ENCODE peak calls at places on chromosomes 4 and X, in ten cellular contexts. One of them, this sample, is unnamed.
A peak's percentile ranks its signal among the peaks of the same experiment; 100 is the strongest.

GRCh38 chrX:13360146-13360545 is 40.3 kb upstream of the ATXN3L start:
- DNase-seq in PC-3: no peak
- DNase-seq in CD4-positive, alpha-beta memory T cell: no peak
- DNase-seq in cardiac fibroblast: no peak
- DNase-seq in coronary artery: no peak
- DNase-seq in NB4: no peak
- DNase-seq in AG10803: no peak
- DNase-seq in adipocyte: no peak
- DNase-seq in HFF-Myc: no peak
- DNase-seq in endodermal cell: no peak
- DNase-seq in this sample: no peak

GRCh38 chrX:69130448-69130847 is 34.8 kb downstream of the PJA1 start:
- DNase-seq in PC-3: no peak
- DNase-seq in CD4-positive, alpha-beta memory T cell: no peak
- DNase-seq in cardiac fibroblast: no peak
- DNase-seq in coronary artery: no peak
- DNase-seq in NB4: no peak
- DNase-seq in AG10803: no peak
- DNase-seq in adipocyte: no peak
- DNase-seq in HFF-Myc: no peak
- DNase-seq in endodermal cell: no peak
- DNase-seq in this sample: no peak

GRCh38 chr4:74055096-74055495 is 16.6 kb upstream of the CXCL3 start:
- DNase-seq in PC-3: peak; percentile 28
- DNase-seq in CD4-positive, alpha-beta memory T cell: no peak
- DNase-seq in cardiac fibroblast: no peak
- DNase-seq in coronary artery: no peak
- DNase-seq in NB4: no peak
- DNase-seq in AG10803: no peak
- DNase-seq in adipocyte: no peak
- DNase-seq in HFF-Myc: no peak
- DNase-seq in endodermal cell: no peak
- DNase-seq in this sample: no peak

GRCh38 chr4:23297327-23297726 is 592.5 kb downstream of the PPARGC1A start:
- DNase-seq in PC-3: peak; percentile 20
- DNase-seq in CD4-positive, alpha-beta memory T cell: no peak
- DNase-seq in cardiac fibroblast: no peak
- DNase-seq in coronary artery: no peak
- DNase-seq in NB4: peak; percentile 19
- DNase-seq in AG10803: no peak
- DNase-seq in adipocyte: no peak
- DNase-seq in HFF-Myc: no peak
- DNase-seq in endodermal cell: peak; percentile 51
- DNase-seq in this sample: no peak

GRCh38 chr4:15888515-15888914 is 50.0 kb downstream of the FGFBP1 start:
- DNase-seq in PC-3: no peak
- DNase-seq in CD4-positive, alpha-beta memory T cell: no peak
- DNase-seq in cardiac fibroblast: no peak
- DNase-seq in coronary artery: no peak
- DNase-seq in NB4: peak; percentile 70
- DNase-seq in AG10803: no peak
- DNase-seq in adipocyte: no peak
- DNase-seq in HFF-Myc: no peak
- DNase-seq in endodermal cell: no peak
- DNase-seq in this sample: no peak

GRCh38 chrX:154411981-154412340 is 622 bp downstream of the TAFAZZIN start:
- DNase-seq in PC-3: peak; percentile 58
- DNase-seq in CD4-positive, alpha-beta memory T cell: peak; percentile 41
- DNase-seq in cardiac fibroblast: peak; percentile 52
- DNase-seq in coronary artery: no peak
- DNase-seq in NB4: peak; percentile 71
- DNase-seq in AG10803: peak; percentile 28
- DNase-seq in adipocyte: peak; percentile 54
- DNase-seq in HFF-Myc: no peak
- DNase-seq in endodermal cell: peak; percentile 87
- DNase-seq in this sample: no peak

GRCh38 chr4:147250062-147250461 is 230.8 kb upstream of the EDNRA start:
- DNase-seq in PC-3: no peak
- DNase-seq in CD4-positive, alpha-beta memory T cell: no peak
- DNase-seq in cardiac fibroblast: no peak
- DNase-seq in coronary artery: no peak
- DNase-seq in NB4: no peak
- DNase-seq in AG10803: no peak
- DNase-seq in adipocyte: no peak
- DNase-seq in HFF-Myc: no peak
- DNase-seq in endodermal cell: no peak
- DNase-seq in this sample: no peak

GRCh38 chrX:298993-299392 is 17.8 kb downstream of the PLCXD1 start:
- DNase-seq in PC-3: no peak
- DNase-seq in CD4-positive, alpha-beta memory T cell: no peak
- DNase-seq in cardiac fibroblast: no peak
- DNase-seq in coronary artery: no peak
- DNase-seq in NB4: no peak
- DNase-seq in AG10803: no peak
- DNase-seq in adipocyte: no peak
- DNase-seq in HFF-Myc: no peak
- DNase-seq in endodermal cell: no peak
- DNase-seq in this sample: no peak

GRCh38 chr4:77393981-77394380 is 211.6 kb upstream of the CXCL13 start:
- DNase-seq in PC-3: no peak
- DNase-seq in CD4-positive, alpha-beta memory T cell: no peak
- DNase-seq in cardiac fibroblast: no peak
- DNase-seq in coronary artery: no peak
- DNase-seq in NB4: no peak
- DNase-seq in AG10803: no peak
- DNase-seq in adipocyte: no peak
- DNase-seq in HFF-Myc: no peak
- DNase-seq in endodermal cell: no peak
- DNase-seq in this sample: no peak

GRCh38 chr4:101977096-101977495 is 186.6 kb downstream of the BANK1 start:
- DNase-seq in PC-3: peak; percentile 93
- DNase-seq in CD4-positive, alpha-beta memory T cell: no peak
- DNase-seq in cardiac fibroblast: peak; percentile 98
- DNase-seq in coronary artery: no peak
- DNase-seq in NB4: no peak
- DNase-seq in AG10803: peak; percentile 99
- DNase-seq in adipocyte: peak; percentile 98
- DNase-seq in HFF-Myc: peak; percentile 94
- DNase-seq in endodermal cell: no peak
- DNase-seq in this sample: peak; percentile 97

GRCh38 chr4:5754529-5754881 is 43.5 kb downstream of the EVC start:
- DNase-seq in PC-3: no peak
- DNase-seq in CD4-positive, alpha-beta memory T cell: no peak
- DNase-seq in cardiac fibroblast: no peak
- DNase-seq in coronary artery: no peak
- DNase-seq in NB4: no peak
- DNase-seq in AG10803: no peak
- DNase-seq in adipocyte: no peak
- DNase-seq in HFF-Myc: no peak
- DNase-seq in endodermal cell: no peak
- DNase-seq in this sample: no peak

GRCh38 chrX:120367390-120368100 is 5.7 kb downstream of the ATP1B4 start:
- DNase-seq in PC-3: no peak
- DNase-seq in CD4-positive, alpha-beta memory T cell: no peak
- DNase-seq in cardiac fibroblast: no peak
- DNase-seq in coronary artery: no peak
- DNase-seq in NB4: no peak
- DNase-seq in AG10803: no peak
- DNase-seq in adipocyte: no peak
- DNase-seq in HFF-Myc: no peak
- DNase-seq in endodermal cell: no peak
- DNase-seq in this sample: no peak

GRCh38 chrX:40283981-40284380 is 186.2 kb upstream of the BCOR start:
- DNase-seq in PC-3: no peak
- DNase-seq in CD4-positive, alpha-beta memory T cell: no peak
- DNase-seq in cardiac fibroblast: no peak
- DNase-seq in coronary artery: no peak
- DNase-seq in NB4: no peak
- DNase-seq in AG10803: no peak
- DNase-seq in adipocyte: no peak
- DNase-seq in HFF-Myc: no peak
- DNase-seq in endodermal cell: no peak
- DNase-seq in this sample: no peak

GRCh38 chr4:115923152-115923551 is 809.7 kb upstream of the NDST4 start:
- DNase-seq in PC-3: no peak
- DNase-seq in CD4-positive, alpha-beta memory T cell: no peak
- DNase-seq in cardiac fibroblast: no peak
- DNase-seq in coronary artery: no peak
- DNase-seq in NB4: no peak
- DNase-seq in AG10803: no peak
- DNase-seq in adipocyte: no peak
- DNase-seq in HFF-Myc: no peak
- DNase-seq in endodermal cell: no peak
- DNase-seq in this sample: no peak

GRCh38 chr4:182185491-182185890 is 57.7 kb upstream of the TENM3 start:
- DNase-seq in PC-3: no peak
- DNase-seq in CD4-positive, alpha-beta memory T cell: no peak
- DNase-seq in cardiac fibroblast: no peak
- DNase-seq in coronary artery: no peak
- DNase-seq in NB4: no peak
- DNase-seq in AG10803: peak; percentile 23
- DNase-seq in adipocyte: no peak
- DNase-seq in HFF-Myc: no peak
- DNase-seq in endodermal cell: no peak
- DNase-seq in this sample: no peak

GRCh38 chrX:1430451-1430850 is 22.3 kb downstream of the ASMTL start:
- DNase-seq in PC-3: no peak
- DNase-seq in CD4-positive, alpha-beta memory T cell: no peak
- DNase-seq in cardiac fibroblast: no peak
- DNase-seq in coronary artery: no peak
- DNase-seq in NB4: no peak
- DNase-seq in AG10803: no peak
- DNase-seq in adipocyte: no peak
- DNase-seq in HFF-Myc: no peak
- DNase-seq in endodermal cell: no peak
- DNase-seq in this sample: no peak

GRCh38 chr4:31949045-31949444 is 1228.9 kb downstream of the PCDH7 start:
- DNase-seq in PC-3: peak; percentile 48
- DNase-seq in CD4-positive, alpha-beta memory T cell: no peak
- DNase-seq in cardiac fibroblast: no peak
- DNase-seq in coronary artery: no peak
- DNase-seq in NB4: no peak
- DNase-seq in AG10803: no peak
- DNase-seq in adipocyte: no peak
- DNase-seq in HFF-Myc: no peak
- DNase-seq in endodermal cell: no peak
- DNase-seq in this sample: no peak

GRCh38 chr4:3423952-3424351 is 17.8 kb upstream of the HGFAC start:
- DNase-seq in PC-3: no peak
- DNase-seq in CD4-positive, alpha-beta memory T cell: no peak
- DNase-seq in cardiac fibroblast: no peak
- DNase-seq in coronary artery: no peak
- DNase-seq in NB4: no peak
- DNase-seq in AG10803: no peak
- DNase-seq in adipocyte: no peak
- DNase-seq in HFF-Myc: no peak
- DNase-seq in endodermal cell: no peak
- DNase-seq in this sample: no peak

GRCh38 chr4:4334798-4335520 is 44.9 kb downstream of the ZBTB49 start:
- DNase-seq in PC-3: peak; percentile 71
- DNase-seq in CD4-positive, alpha-beta memory T cell: peak; percentile 77
- DNase-seq in cardiac fibroblast: peak; percentile 62
- DNase-seq in coronary artery: no peak
- DNase-seq in NB4: peak; percentile 65
- DNase-seq in AG10803: peak; percentile 32
- DNase-seq in adipocyte: peak; percentile 67
- DNase-seq in HFF-Myc: no peak
- DNase-seq in endodermal cell: peak; percentile 92
- DNase-seq in this sample: no peak

GRCh38 chr4:1413221-1413663 is 7.0 kb upstream of the NKX1-1 start:
- DNase-seq in PC-3: no peak
- DNase-seq in CD4-positive, alpha-beta memory T cell: no peak
- DNase-seq in cardiac fibroblast: no peak
- DNase-seq in coronary artery: no peak
- DNase-seq in NB4: no peak
- DNase-seq in AG10803: no peak
- DNase-seq in adipocyte: no peak
- DNase-seq in HFF-Myc: no peak
- DNase-seq in endodermal cell: no peak
- DNase-seq in this sample: no peak

GRCh38 chrX:16714504-16714903 is 2.0 kb upstream of the CTPS2 start:
- DNase-seq in PC-3: no peak
- DNase-seq in CD4-positive, alpha-beta memory T cell: no peak
- DNase-seq in cardiac fibroblast: no peak
- DNase-seq in coronary artery: no peak
- DNase-seq in NB4: no peak
- DNase-seq in AG10803: no peak
- DNase-seq in adipocyte: no peak
- DNase-seq in HFF-Myc: no peak
- DNase-seq in endodermal cell: no peak
- DNase-seq in this sample: no peak

GRCh38 chrX:53319614-53320542 is 38.5 kb upstream of the IQSEC2 start:
- DNase-seq in PC-3: no peak
- DNase-seq in CD4-positive, alpha-beta memory T cell: no peak
- DNase-seq in cardiac fibroblast: no peak
- DNase-seq in coronary artery: no peak
- DNase-seq in NB4: peak; percentile 23
- DNase-seq in AG10803: no peak
- DNase-seq in adipocyte: peak; percentile 28
- DNase-seq in HFF-Myc: no peak
- DNase-seq in endodermal cell: peak; percentile 51
- DNase-seq in this sample: no peak
- H3K4me3 ChIP-seq in PC-3: peak overlapping the region; percentile 83
- H3K4me3 ChIP-seq in CD4-positive, alpha-beta memory T cell: peak overlapping the region; percentile 49
- H3K4me3 ChIP-seq in cardiac fibroblast: peak overlapping the region; percentile 43
- H3K4me3 ChIP-seq in coronary artery: peak overlapping the region; percentile 77
- H3K4me3 ChIP-seq in NB4: no peak overlapping the region
- H3K4me3 ChIP-seq in AG10803: peak overlapping the region; percentile 64
- H3K4me3 ChIP-seq in adipocyte: peak overlapping the region; percentile 79
- H3K4me3 ChIP-seq in HFF-Myc: peak overlapping the region; percentile 34
- H3K4me3 ChIP-seq in endodermal cell: peak overlapping the region; percentile 71
- H3K4me3 ChIP-seq in this sample: peak overlapping the region; percentile 47

GRCh38 chrX:74178536-74178935 is 125.4 kb upstream of the ZCCHC13 start:
- DNase-seq in PC-3: no peak
- DNase-seq in CD4-positive, alpha-beta memory T cell: no peak
- DNase-seq in cardiac fibroblast: no peak
- DNase-seq in coronary artery: no peak
- DNase-seq in NB4: no peak
- DNase-seq in AG10803: no peak
- DNase-seq in adipocyte: no peak
- DNase-seq in HFF-Myc: no peak
- DNase-seq in endodermal cell: peak; percentile 78
- DNase-seq in this sample: no peak
- H3K4me3 ChIP-seq in PC-3: no peak overlapping the region
- H3K4me3 ChIP-seq in CD4-positive, alpha-beta memory T cell: no peak overlapping the region
- H3K4me3 ChIP-seq in cardiac fibroblast: no peak overlapping the region
- H3K4me3 ChIP-seq in coronary artery: no peak overlapping the region
- H3K4me3 ChIP-seq in NB4: no peak overlapping the region
- H3K4me3 ChIP-seq in AG10803: no peak overlapping the region
- H3K4me3 ChIP-seq in adipocyte: no peak overlapping the region
- H3K4me3 ChIP-seq in HFF-Myc: no peak overlapping the region
- H3K4me3 ChIP-seq in endodermal cell: no peak overlapping the region
- H3K4me3 ChIP-seq in this sample: no peak overlapping the region

GRCh38 chr4:41538017-41538733 is at the start of gene LIMCH1:
- DNase-seq in PC-3: peak; percentile 3
- DNase-seq in CD4-positive, alpha-beta memory T cell: no peak
- DNase-seq in cardiac fibroblast: no peak
- DNase-seq in coronary artery: peak; percentile 90
- DNase-seq in NB4: no peak
- DNase-seq in AG10803: peak; percentile 54
- DNase-seq in adipocyte: no peak
- DNase-seq in HFF-Myc: no peak
- DNase-seq in endodermal cell: peak; percentile 77
- DNase-seq in this sample: peak; percentile 43
- H3K4me3 ChIP-seq in PC-3: peak within 1 kb of the TSS; percentile 48
- H3K4me3 ChIP-seq in CD4-positive, alpha-beta memory T cell: no peak within 1 kb of the TSS
- H3K4me3 ChIP-seq in cardiac fibroblast: no peak within 1 kb of the TSS
- H3K4me3 ChIP-seq in coronary artery: peak within 1 kb of the TSS; percentile 54
- H3K4me3 ChIP-seq in NB4: no peak within 1 kb of the TSS
- H3K4me3 ChIP-seq in AG10803: no peak within 1 kb of the TSS
- H3K4me3 ChIP-seq in adipocyte: peak within 1 kb of the TSS; percentile 60
- H3K4me3 ChIP-seq in HFF-Myc: no peak within 1 kb of the TSS
- H3K4me3 ChIP-seq in endodermal cell: no peak within 1 kb of the TSS
- H3K4me3 ChIP-seq in this sample: peak within 1 kb of the TSS; percentile 37

GRCh38 chr4:148376151-148376550 is 66.1 kb downstream of the NR3C2 start:
- DNase-seq in PC-3: peak; percentile 85
- DNase-seq in CD4-positive, alpha-beta memory T cell: peak; percentile 73
- DNase-seq in cardiac fibroblast: peak; percentile 69
- DNase-seq in coronary artery: no peak
- DNase-seq in NB4: no peak
- DNase-seq in AG10803: peak; percentile 11
- DNase-seq in adipocyte: peak; percentile 23
- DNase-seq in HFF-Myc: peak; percentile 2
- DNase-seq in endodermal cell: no peak
- DNase-seq in this sample: no peak
- H3K4me3 ChIP-seq in PC-3: peak overlapping the region; percentile 27
- H3K4me3 ChIP-seq in CD4-positive, alpha-beta memory T cell: no peak overlapping the region
- H3K4me3 ChIP-seq in cardiac fibroblast: no peak overlapping the region
- H3K4me3 ChIP-seq in coronary artery: peak overlapping the region; percentile 53
- H3K4me3 ChIP-seq in NB4: no peak overlapping the region
- H3K4me3 ChIP-seq in AG10803: no peak overlapping the region
- H3K4me3 ChIP-seq in adipocyte: no peak overlapping the region
- H3K4me3 ChIP-seq in HFF-Myc: no peak overlapping the region
- H3K4me3 ChIP-seq in endodermal cell: no peak overlapping the region
- H3K4me3 ChIP-seq in this sample: no peak overlapping the region